ENCODE peak calls at places on chromosome 21, in four cellular contexts. F is uterus, X is GM23338, C is transverse colon. U is an unnamed sample.

GRCh38 chr21:38984568-38984967 is 178.8 kb downstream of the ETS2 start:
- DNase-seq in F (no peak), C (no peak), X (no peak), U (no peak)

GRCh38 chr21:33042812-33043211 is 17.1 kb downstream of the OLIG2 start:
- DNase-seq in F (no peak), C (no peak), X (no peak), U (no peak)

GRCh38 chr21:42636535-42636914 is 16.9 kb upstream of the PDE9A start:
- DNase-seq in C (no peak), X (no peak), F (no peak), U (no peak)

GRCh38 chr21:46457801-46458314 is 833 bp upstream of the DIP2A start:
- DNase-seq in X (peak; percentile 55), C (peak; percentile 37), F (no peak), U (peak; percentile 51)

GRCh38 chr21:45993210-45994085 is 11.9 kb downstream of the COL6A1 start:
- DNase-seq in C (peak; percentile 10), X (no peak), F (peak; percentile 44), U (peak; percentile 14)

GRCh38 chr21:42160111-42160949 is 58.6 kb upstream of the ABCG1 start:
- DNase-seq in F (no peak), X (no peak), C (no peak), U (no peak)

GRCh38 chr21:25461730-25462129 is 145.6 kb downstream of the MRPL39 start:
- DNase-seq in X (no peak), C (no peak), F (no peak), U (no peak)

GRCh38 chr21:45011426-45011825 is 63.0 kb upstream of the ADARB1 start:
- DNase-seq in C (no peak), F (peak; percentile 13), X (no peak), U (no peak)

GRCh38 chr21:27321791-27322190 is 354.9 kb upstream of the ADAMTS5 start:
- DNase-seq in F (no peak), X (no peak), C (no peak), U (no peak)

GRCh38 chr21:31455506-31455905 is 111.4 kb upstream of the TIAM1 start:
- DNase-seq in C (no peak), X (no peak), F (no peak), U (no peak)
- H3K4me3 ChIP-seq in C (no peak overlapping the region), X (no peak overlapping the region), F (no peak overlapping the region), U (no peak overlapping the region)

DNA sequence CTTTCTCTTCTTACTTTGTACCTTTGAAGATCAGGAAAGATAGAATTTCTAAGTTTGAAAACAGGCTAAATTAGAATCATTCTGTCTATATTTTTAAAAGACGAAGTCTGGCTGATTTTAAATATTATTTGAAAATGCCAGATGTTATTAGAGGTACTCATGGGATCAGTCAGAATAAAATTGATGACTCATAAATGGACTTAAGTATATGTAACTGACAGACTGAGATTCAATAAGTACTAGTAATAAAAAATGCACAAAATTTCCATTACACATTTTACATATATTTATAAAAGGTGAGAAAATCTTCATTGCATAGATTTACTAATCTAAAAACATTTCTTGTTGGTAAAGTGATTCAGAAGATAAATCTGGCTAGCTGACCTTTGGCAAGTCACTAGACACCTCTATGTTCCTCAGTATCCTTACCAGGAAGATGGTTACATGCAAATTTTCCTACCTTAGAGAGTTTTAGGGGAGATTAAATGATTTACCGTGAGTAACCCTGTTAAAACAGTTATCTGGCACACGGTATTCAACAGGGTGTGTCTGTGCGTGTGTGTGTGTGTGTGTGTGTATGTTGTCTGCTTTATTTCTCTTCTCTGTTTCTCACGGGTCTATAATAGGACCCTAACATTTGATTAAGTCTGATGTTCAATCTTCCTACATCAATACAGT is 189.0 kb downstream of the RUNX1 start:
- DNase-seq in X (no peak), F (no peak), C (no peak), U (no peak)
- H3K36me3 ChIP-seq in X (no peaks in the 10 kb centered on the region), F (no peaks in the 10 kb centered on the region), C (peaks cover 16% of the 10 kb centered on the region), U (no peaks in the 10 kb centered on the region)

DNA sequence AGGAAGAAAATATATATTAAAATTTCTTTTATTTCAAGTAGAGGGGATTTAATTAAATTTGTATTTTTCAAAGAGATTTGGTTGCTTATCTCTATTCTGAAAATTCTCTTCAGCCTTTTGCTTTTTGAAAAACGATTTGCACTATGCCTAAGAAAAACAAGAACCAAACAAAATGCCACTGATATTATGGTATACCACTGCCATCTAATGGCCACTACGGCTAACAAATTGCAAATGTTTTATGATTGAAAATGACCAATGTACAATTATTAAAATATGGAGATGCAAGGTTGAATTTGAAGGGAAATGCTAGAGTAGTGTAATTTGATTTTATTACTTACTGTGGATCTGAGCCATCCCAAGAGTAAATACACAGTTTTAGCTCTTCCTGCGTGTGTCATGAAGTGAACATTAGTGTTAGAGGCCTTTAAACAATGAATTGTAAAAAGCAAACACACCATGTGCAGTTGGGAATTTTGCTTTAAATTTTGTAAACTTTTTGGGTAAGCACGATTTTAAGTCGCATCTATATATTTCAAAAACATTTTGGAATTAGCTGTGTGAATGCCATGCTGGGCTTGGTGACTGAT is 137.4 kb upstream of the USP25 start:
- DNase-seq in F (no peak), X (peak; percentile 35), C (no peak), U (no peak)
- TF ChIP-seq CTCF in F (peak; percentile 62), X (peak; percentile 61), C (peak; percentile 64), U (peak; percentile 27)

GRCh38 chr21:21045538-21045937 is 47.3 kb downstream of the NCAM2 start:
- DNase-seq in C (no peak), X (no peak), F (no peak), U (no peak)
- H3K4me3 ChIP-seq in C (no peak overlapping the region), X (peak overlapping the region; percentile 9), F (no peak overlapping the region), U (no peak overlapping the region)

GRCh38 chr21:36349315-36349714 is 29.3 kb downstream of the MORC3 start:
- DNase-seq in F (no peak), C (no peak), X (no peak), U (no peak)

GRCh38 chr21:36347962-36348328 is 27.9 kb downstream of the MORC3 start:
- DNase-seq in C (no peak), F (no peak), X (no peak), U (no peak)

GRCh38 chr21:36347278-36347961 is 27.4 kb downstream of the MORC3 start:
- DNase-seq in C (no peak), X (no peak), F (no peak), U (no peak)

GRCh38 chr21:36350282-36350910 is 30.4 kb downstream of the MORC3 start:
- DNase-seq in C (no peak), X (no peak), F (no peak), U (no peak)

GRCh38 chr21:36344931-36345330 is 24.9 kb downstream of the MORC3 start:
- DNase-seq in C (no peak), F (no peak), X (no peak), U (no peak)
- H3K36me3 ChIP-seq in C (peaks cover 94% of the 10 kb centered on the region), F (no peaks in the 10 kb centered on the region), X (peaks cover 65% of the 10 kb centered on the region), U (peaks cover 95% of the 10 kb centered on the region)

DNA sequence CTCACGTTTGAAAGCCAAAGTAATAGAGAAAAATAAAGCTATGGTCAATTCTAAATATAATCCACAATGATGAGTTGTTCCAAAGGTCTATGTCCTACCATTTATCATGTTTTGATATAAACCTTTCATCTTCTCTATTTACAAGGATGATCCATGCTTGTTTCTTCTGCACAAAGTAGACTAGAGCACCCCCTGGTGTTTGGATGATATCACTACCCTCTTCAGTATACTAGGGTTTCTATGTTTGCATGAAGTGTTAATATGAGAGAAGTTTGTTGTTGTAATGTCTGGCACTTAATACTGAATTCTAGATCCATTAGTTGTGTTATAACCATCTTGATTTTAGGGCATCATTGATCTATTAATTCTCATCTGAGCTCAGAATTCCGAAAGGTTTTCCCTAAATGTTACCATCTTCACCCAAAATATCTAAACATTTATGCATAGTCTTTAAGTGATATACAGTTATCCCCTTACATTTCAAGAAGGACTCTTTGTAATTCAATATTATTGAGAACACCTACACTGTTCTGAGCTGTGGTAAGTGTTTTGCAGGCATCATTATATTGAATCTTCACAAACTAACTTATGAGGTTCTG is 21.1 kb downstream of the CLDN8 start:
- DNase-seq in X (peak; percentile 81), C (no peak), F (no peak), U (peak; percentile 49)
- TF ChIP-seq CTCF in X (peak; percentile 78), C (peak; percentile 59), F (no peak), U (peak; percentile 50)

DNA sequence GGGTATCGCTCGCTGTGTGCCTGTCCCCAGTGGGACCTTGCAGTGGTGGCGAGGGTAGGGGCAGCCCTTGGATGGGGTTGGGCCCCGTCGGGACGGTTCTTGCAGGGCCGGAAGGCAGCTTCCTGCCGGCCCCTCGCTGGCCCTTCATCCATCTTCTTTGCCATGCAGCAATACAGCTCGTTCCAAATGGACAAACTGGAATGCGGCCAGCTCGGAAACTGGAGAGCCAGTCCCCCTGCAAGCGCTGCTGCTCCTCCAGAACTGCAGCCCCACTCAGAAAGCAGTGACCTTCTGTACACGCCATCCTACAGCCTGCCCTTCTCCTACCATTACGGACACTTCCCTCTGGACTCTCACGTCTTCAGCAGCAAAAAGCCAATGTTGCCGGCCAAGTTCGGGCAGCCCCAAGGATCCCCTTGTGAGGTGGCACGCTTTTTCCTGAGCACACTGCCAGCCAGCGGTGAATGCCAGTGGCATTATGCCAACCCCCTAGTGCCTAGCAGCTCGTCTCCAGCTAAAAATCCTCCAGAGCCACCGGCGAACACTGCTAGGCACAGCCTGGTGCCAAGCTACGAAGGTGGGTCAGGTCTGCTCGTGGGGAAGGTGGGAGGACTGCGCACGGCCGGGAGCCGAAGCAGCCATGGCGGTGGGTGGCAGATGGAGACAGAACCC is 45.8 kb downstream of the SIM2 start:
- DNase-seq in X (no peak), F (no peak), C (no peak), U (no peak)
- H3K4me3 ChIP-seq in X (no peak overlapping the region), F (no peak overlapping the region), C (no peak overlapping the region), U (no peak overlapping the region)

U was measured in WERI-Rb-1.